ENCODE peak calls at places on chromosomes 16 and 17, in six cellular contexts. J is uterus, Q is right cardiac atrium, X is AG04450, B is hepatocyte, C is upper lobe of left lung. L is an unnamed sample.

GRCh38 chr16:30698816-30699614 is at the start of gene SRCAP:
- DNase-seq in J (peak), Q (peak), X (peak), B (peak), C (peak), L (peak)

GRCh38 chr17:80793851-80794267 is 197.8 kb upstream of the CHMP6 start:
- DNase-seq in J (no peak), Q (no peak), X (no peak), B (no peak), C (no peak), L (no peak)

GRCh38 chr16:4345439-4346204 is 5.5 kb downstream of the PAM16 start:
- DNase-seq in J (no peak), Q (no peak), X (no peak), B (no peak), C (no peak), L (no peak)

GRCh38 chr17:46192484-46193245 is 564 bp downstream of the KANSL1 start:
- DNase-seq in J (peak), Q (peak), X (no peak), B (peak), C (peak), L (peak)

GRCh38 chr16:57394444-57394843 is 10.1 kb upstream of the CCL17 start:
- DNase-seq in J (no peak), Q (no peak), X (no peak), B (peak), C (no peak), L (no peak)

GRCh38 chr16:1357906-1358566 is 6.3 kb downstream of the GNPTG start:
- DNase-seq in J (no peak), Q (peak), X (no peak), B (no peak), C (peak), L (no peak)

GRCh38 chr17:12618557-12618956 is 47.1 kb upstream of the MYOCD start:
- DNase-seq in J (no peak), Q (no peak), X (peak), B (no peak), C (no peak), L (no peak)

GRCh38 chr17:13465678-13466077 is 136.1 kb downstream of the HS3ST3A1 start:
- DNase-seq in J (no peak), Q (no peak), X (no peak), B (no peak), C (no peak), L (no peak)

GRCh38 chr17:63443053-63443452 is 3.1 kb downstream of the CYB561 start:
- DNase-seq in J (no peak), Q (no peak), X (no peak), B (no peak), C (no peak), L (no peak)

GRCh38 chr17:28712037-28712704 is 483 bp upstream of the PROCA1 start:
- DNase-seq in J (peak), Q (peak), X (no peak), B (peak), C (peak), L (no peak)

GRCh38 chr17:68461589-68461988 is 4.3 kb upstream of the WIPI1 start:
- DNase-seq in J (no peak), Q (peak), X (no peak), B (no peak), C (no peak), L (peak)

GRCh38 chr17:48513097-48513496 is 17.7 kb downstream of the HOXB1 start:
- DNase-seq in J (no peak), Q (no peak), X (no peak), B (no peak), C (no peak), L (no peak)

GRCh38 chr16:14307623-14308356 is 236.7 kb downstream of the MRTFB start:
- DNase-seq in J (no peak), Q (peak), X (no peak), B (no peak), C (no peak), L (peak)

GRCh38 chr16:12207939-12208338 is 231.4 kb downstream of the SNX29 start:
- DNase-seq in J (no peak), Q (no peak), X (no peak), B (no peak), C (no peak), L (no peak)

GRCh38 chr16:65725156-65725845 is 603.4 kb upstream of the CDH11 start:
- DNase-seq in J (no peak), Q (peak), X (no peak), B (no peak), C (no peak), L (no peak)

GRCh38 chr16:79605999-79606398 is 5.5 kb upstream of the MAF start:
- DNase-seq in J (peak), Q (no peak), X (no peak), B (peak), C (no peak), L (no peak)

GRCh38 chr16:89639385-89639784 is 18.1 kb downstream of the CHMP1A start:
- DNase-seq in J (no peak), Q (no peak), X (no peak), B (no peak), C (no peak), L (no peak)

GRCh38 chr16:78654929-78655328 is 555.5 kb downstream of the WWOX start:
- DNase-seq in J (no peak), Q (no peak), X (no peak), B (no peak), C (no peak), L (no peak)

GRCh38 chr16:48426244-48427135 is 41.3 kb upstream of the SIAH1 start:
- DNase-seq in J (no peak), Q (no peak), X (no peak), B (no peak), C (no peak), L (no peak)

GRCh38 chr17:27543464-27543856 is 87.2 kb downstream of the KSR1 start:
- DNase-seq in J (no peak), Q (peak), X (no peak), B (no peak), C (no peak), L (no peak)

GRCh38 chr16:48123104-48123788 is 32.5 kb downstream of the ABCC12 start:
- DNase-seq in J (no peak), Q (no peak), X (peak), B (peak), C (no peak), L (peak)

GRCh38 chr16:66606000-66606751 is 1.7 kb downstream of the CMTM3 start:
- DNase-seq in J (no peak), Q (no peak), X (no peak), B (no peak), C (no peak), L (no peak)

GRCh38 chr16:22296225-22297113 is 740 bp upstream of the POLR3E start:
- DNase-seq in J (no peak), Q (no peak), X (no peak), B (no peak), C (no peak), L (peak)

GRCh38 chr16:67430504-67431076 is 331 bp upstream of the HSD11B2 start:
- DNase-seq in J (peak), Q (peak), X (no peak), B (peak), C (peak), L (no peak)

GRCh38 chr17:75289832-75290337 is 652 bp upstream of the SLC25A19 start:
- DNase-seq in J (peak), Q (peak), X (no peak), B (peak), C (no peak), L (no peak)

GRCh38 chr16:69924777-69925191 is 26.4 kb upstream of the CLEC18A start:
- DNase-seq in J (peak), Q (peak), X (peak), B (peak), C (peak), L (peak)

GRCh38 chr16:84595052-84595481 is 22.8 kb downstream of the COTL1 start:
- DNase-seq in J (peak), Q (no peak), X (no peak), B (no peak), C (no peak), L (no peak)

GRCh38 chr17:13940858-13941665 is 128.2 kb upstream of the COX10 start:
- DNase-seq in J (no peak), Q (no peak), X (no peak), B (no peak), C (no peak), L (peak)

GRCh38 chr17:8231701-8232100 is 16.2 kb downstream of the CTC1 start:
- DNase-seq in J (no peak), Q (no peak), X (no peak), B (no peak), C (no peak), L (no peak)

GRCh38 chr17:68455756-68456528 is 1.4 kb downstream of the WIPI1 start:
- DNase-seq in J (no peak), Q (no peak), X (no peak), B (peak), C (no peak), L (peak)

GRCh38 chr17:16912021-16912962 is 59.6 kb downstream of the TNFRSF13B start:
- DNase-seq in J (no peak), Q (no peak), X (no peak), B (no peak), C (no peak), L (peak)

GRCh38 chr17:6674586-6674985 is 23.0 kb downstream of the C17orf100 start:
- DNase-seq in J (no peak), Q (no peak), X (no peak), B (no peak), C (peak), L (no peak)

GRCh38 chr17:37764383-37764782 is 19.5 kb upstream of the HNF1B start:
- DNase-seq in J (no peak), Q (no peak), X (no peak), B (no peak), C (no peak), L (no peak)

GRCh38 chr17:76446449-76447231 is 6.3 kb downstream of the UBE2O start:
- DNase-seq in J (no peak), Q (no peak), X (no peak), B (peak), C (no peak), L (peak)
- H3K4me3 ChIP-seq in J (no peak), Q (no peak), X (peak), B (no peak), C (no peak), L (no peak)

DNA sequence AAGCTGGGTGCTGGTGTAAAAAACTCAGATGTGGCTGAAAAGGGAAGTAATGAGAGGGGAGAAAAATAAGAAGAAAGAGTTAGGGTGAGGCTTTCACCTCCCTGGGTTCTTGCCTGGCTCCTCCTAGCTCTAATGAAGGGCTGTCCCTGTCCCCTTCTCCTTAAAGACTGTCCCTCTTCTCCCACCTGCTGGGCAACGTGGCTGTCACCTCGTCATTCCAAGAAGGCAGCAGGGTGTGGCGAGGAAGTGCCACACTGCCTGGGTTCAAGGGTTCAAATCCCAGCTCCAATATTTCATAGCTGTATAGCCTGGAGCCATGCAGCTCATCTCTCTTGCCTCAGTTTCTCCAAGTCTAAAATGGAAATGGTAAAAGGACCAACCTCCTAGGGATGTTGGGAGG is 122.5 kb upstream of the CACNG5 start:
- DNase-seq in J (no peak), Q (no peak), X (no peak), B (no peak), C (no peak), L (no peak)
- H3K27ac ChIP-seq in J (no peak), Q (no peak), X (no peak), B (peak), C (peak), L (no peak)

DNA sequence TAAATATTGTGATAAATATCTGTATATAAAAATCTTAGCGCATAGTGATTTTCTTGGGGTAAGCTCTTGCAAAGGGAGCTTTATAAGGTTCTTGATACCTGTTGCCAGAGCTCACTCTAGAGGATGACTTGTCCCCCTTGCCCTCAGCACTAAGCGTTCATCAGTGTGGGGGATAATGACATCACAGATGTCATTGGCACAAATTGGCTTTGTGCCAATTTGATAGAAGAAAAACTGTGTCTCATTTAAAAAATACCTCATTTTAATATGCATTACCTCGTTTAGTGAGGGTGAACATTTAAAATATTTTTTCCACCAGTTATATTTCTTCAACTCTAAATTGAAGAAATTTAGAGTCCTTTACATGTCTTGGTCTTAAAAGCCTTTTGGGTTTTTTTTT is 40.2 kb downstream of the PGS1 start:
- DNase-seq in J (no peak), Q (no peak), X (no peak), B (no peak), C (no peak), L (no peak)
- H3K4me3 ChIP-seq in J (no peak), Q (no peak), X (no peak), B (no peak), C (no peak), L (no peak)

GRCh38 chr17:57926723-57927047 is 28.5 kb downstream of the CUEDC1 start:
- DNase-seq in J (no peak), Q (no peak), X (no peak), B (no peak), C (no peak), L (no peak)

GRCh38 chr17:57929392-57929791 is 25.8 kb downstream of the CUEDC1 start:
- DNase-seq in J (no peak), Q (no peak), X (no peak), B (no peak), C (no peak), L (no peak)

GRCh38 chr17:57928898-57929297 is 26.3 kb downstream of the CUEDC1 start:
- DNase-seq in J (no peak), Q (no peak), X (no peak), B (no peak), C (no peak), L (no peak)

GRCh38 chr17:57925361-57925990 is 29.7 kb downstream of the CUEDC1 start:
- DNase-seq in J (no peak), Q (no peak), X (no peak), B (no peak), C (no peak), L (peak)

DNA sequence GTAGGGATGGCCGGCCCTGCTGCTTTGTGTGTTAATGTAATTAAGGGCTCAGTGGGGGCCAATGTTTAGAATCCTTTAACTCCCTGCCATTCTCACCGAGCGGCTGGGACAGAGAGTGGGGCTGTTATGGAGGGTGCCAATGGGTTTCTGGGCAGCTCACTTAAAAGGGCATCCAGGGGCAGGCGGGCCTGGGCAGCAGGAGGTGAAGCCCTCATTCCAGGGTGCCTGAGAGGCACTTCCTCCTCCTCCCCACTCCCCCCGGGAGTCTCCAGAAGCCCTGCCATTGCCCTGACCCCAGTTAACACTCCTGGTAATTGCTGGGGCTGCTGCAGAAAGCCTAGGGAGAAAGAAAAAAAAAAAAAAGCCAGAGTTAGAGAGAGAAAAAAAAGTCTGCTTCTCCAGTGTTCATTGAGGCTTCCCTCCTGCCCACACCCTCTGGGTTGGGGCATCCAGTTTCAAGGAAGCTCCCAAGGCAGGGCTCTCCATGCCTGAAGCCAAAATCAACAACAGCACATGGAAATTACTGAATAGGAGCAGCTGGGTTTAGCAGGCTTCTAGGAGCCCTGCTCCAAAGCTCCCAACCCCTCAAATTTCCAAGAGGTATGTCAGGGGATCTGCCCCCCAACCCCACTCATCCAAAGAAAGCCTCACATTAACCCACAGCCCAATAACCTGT is 28.0 kb downstream of the CUEDC1 start:
- DNase-seq in J (no peak), Q (peak), X (no peak), B (no peak), C (no peak), L (peak)
- H3K27ac ChIP-seq in J (peak), Q (peak), X (peak), B (peak), C (peak), L (peak)

GRCh38 chr17:73987395-73987794 is 216.1 kb upstream of the RPL38 start:
- DNase-seq in J (no peak), Q (no peak), X (no peak), B (no peak), C (no peak), L (no peak)

GRCh38 chr17:73984981-73985380 is 218.5 kb upstream of the RPL38 start:
- DNase-seq in J (no peak), Q (no peak), X (no peak), B (no peak), C (no peak), L (no peak)

GRCh38 chr17:73983623-73984410 is 219.7 kb upstream of the RPL38 start:
- DNase-seq in J (no peak), Q (no peak), X (no peak), B (no peak), C (no peak), L (peak)

GRCh38 chr17:73986641-73987177 is 216.8 kb upstream of the RPL38 start:
- DNase-seq in J (no peak), Q (no peak), X (no peak), B (no peak), C (no peak), L (no peak)

DNA sequence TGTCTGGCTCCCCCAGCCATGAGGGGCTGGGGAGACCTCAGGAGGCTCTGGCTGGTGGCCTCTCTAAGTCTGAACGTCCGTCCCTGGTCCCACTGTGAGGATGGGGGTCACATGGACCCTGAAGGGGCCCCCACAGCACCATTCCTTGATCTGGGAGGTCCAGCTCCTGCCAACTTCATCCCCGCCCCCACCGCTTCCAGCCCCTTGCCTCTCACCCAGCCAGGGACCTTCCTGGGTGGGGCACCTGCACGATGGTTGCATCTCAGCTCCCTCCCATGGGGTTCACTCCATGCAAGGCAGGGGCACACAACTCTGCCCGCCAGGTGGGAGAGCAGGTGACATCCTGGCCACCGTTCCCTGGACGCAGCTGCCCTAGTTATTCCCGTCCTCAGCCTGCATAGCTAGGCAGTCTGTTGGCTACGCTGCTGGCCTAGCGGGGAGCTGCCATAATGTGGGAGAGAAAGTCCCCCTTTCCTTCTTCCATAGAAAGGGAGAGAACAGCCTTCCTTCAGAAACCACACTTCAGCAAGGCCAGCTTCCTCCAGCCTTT is 217.9 kb upstream of the RPL38 start:
- DNase-seq in J (no peak), Q (no peak), X (no peak), B (no peak), C (no peak), L (no peak)
- H3K4me3 ChIP-seq in J (no peak), Q (no peak), X (no peak), B (no peak), C (no peak), L (no peak)

DNA sequence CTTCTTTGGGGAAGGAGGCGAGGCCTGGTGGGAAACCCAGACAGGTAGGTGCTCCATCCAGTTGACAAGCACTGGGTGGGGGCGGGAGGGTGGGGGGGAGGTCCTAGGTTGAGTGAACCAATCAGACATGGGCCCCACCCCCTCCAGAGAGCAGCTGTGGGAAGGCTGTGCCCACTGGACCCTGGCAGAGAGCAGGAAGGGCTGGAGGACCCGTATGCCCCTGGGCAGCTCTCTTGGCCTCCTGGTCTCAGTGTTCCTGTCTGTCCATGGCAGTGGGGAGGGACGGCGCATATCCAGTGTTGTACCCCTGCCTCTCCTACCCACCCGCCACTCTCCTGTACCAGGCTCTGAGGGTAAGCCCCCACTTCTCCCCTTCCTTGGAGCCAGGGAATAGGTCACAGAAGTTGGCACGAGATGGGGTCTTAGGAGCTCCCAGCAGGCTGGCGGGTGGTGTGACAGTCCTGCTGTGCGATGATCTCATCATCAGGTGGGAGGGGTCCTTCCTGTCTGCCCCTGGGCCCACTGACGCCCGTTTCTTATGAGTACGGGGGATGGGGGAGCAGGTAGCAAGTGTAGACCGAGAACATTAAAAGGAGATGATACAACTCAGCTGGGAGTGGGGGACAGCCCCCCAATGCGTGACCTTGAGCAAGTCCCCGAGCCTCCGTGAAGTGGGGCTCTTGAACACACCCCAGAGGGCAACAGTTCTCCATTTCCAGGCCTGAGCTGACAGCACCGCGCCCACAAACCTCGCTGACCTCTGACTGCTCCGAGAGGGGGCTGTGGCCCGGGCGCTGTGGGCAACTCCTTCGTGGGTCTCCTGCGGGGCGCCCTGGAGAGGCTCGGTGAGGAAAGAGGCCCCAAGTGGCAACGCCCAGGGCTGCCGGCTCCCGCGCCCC is 1.2 kb upstream of the ZFPM1 start:
- DNase-seq in J (no peak), Q (no peak), X (no peak), B (no peak), C (no peak), L (no peak)
- H3K27ac ChIP-seq in J (no peak), Q (no peak), X (no peak), B (no peak), C (peak), L (no peak)

L was measured in SJCRH30.